ENCODE peak calls at places on chromosomes 3 and 15, in six cellular contexts. One of them, this sample, is unnamed.

GRCh38 chr3:16864610-16865313 is 20.0 kb upstream of the PLCL2 start:
- DNase-seq in endothelial cell of umbilical vein: peak; percentile 88
- DNase-seq in heart left ventricle: no peak
- DNase-seq in thyroid gland: no peak
- DNase-seq in breast epithelium: no peak
- DNase-seq in upper lobe of left lung: no peak
- DNase-seq in this sample: no peak

GRCh38 chr3:190579514-190580137 is 65.7 kb downstream of the IL1RAP start:
- DNase-seq in endothelial cell of umbilical vein: no peak
- DNase-seq in thyroid gland: no peak
- DNase-seq in breast epithelium: no peak
- DNase-seq in upper lobe of left lung: no peak
- DNase-seq in heart left ventricle: no peak
- DNase-seq in this sample: no peak

GRCh38 chr15:50302581-50302980 is 37.1 kb upstream of the HDC start:
- DNase-seq in upper lobe of left lung: no peak
- DNase-seq in heart left ventricle: no peak
- DNase-seq in breast epithelium: no peak
- DNase-seq in thyroid gland: no peak
- DNase-seq in endothelial cell of umbilical vein: no peak
- DNase-seq in this sample: no peak

GRCh38 chr3:32283304-32283703 is 44.8 kb downstream of the CMTM8 start:
- DNase-seq in breast epithelium: no peak
- DNase-seq in heart left ventricle: peak; percentile 65
- DNase-seq in endothelial cell of umbilical vein: no peak
- DNase-seq in upper lobe of left lung: no peak
- DNase-seq in thyroid gland: no peak
- DNase-seq in this sample: no peak

GRCh38 chr3:140206196-140207040 is 271.4 kb downstream of the CLSTN2 start:
- DNase-seq in endothelial cell of umbilical vein: no peak
- DNase-seq in thyroid gland: peak; percentile 12
- DNase-seq in breast epithelium: no peak
- DNase-seq in heart left ventricle: no peak
- DNase-seq in upper lobe of left lung: no peak
- DNase-seq in this sample: no peak

GRCh38 chr3:119510690-119511089 is 12.3 kb downstream of the TIMMDC1 start:
- DNase-seq in breast epithelium: no peak
- DNase-seq in heart left ventricle: no peak
- DNase-seq in upper lobe of left lung: no peak
- DNase-seq in endothelial cell of umbilical vein: no peak
- DNase-seq in thyroid gland: no peak
- DNase-seq in this sample: no peak

GRCh38 chr3:189721873-189722665 is 90.9 kb downstream of the TP63 start:
- DNase-seq in breast epithelium: no peak
- DNase-seq in heart left ventricle: no peak
- DNase-seq in upper lobe of left lung: no peak
- DNase-seq in endothelial cell of umbilical vein: no peak
- DNase-seq in thyroid gland: no peak
- DNase-seq in this sample: no peak

GRCh38 chr3:190101320-190102117 is 19.2 kb downstream of the P3H2 start:
- DNase-seq in upper lobe of left lung: no peak
- DNase-seq in endothelial cell of umbilical vein: peak; percentile 42
- DNase-seq in breast epithelium: no peak
- DNase-seq in heart left ventricle: no peak
- DNase-seq in thyroid gland: no peak
- DNase-seq in this sample: no peak

GRCh38 chr15:88882745-88883144 is 12.6 kb downstream of the HAPLN3 start:
- DNase-seq in thyroid gland: no peak
- DNase-seq in endothelial cell of umbilical vein: no peak
- DNase-seq in upper lobe of left lung: no peak
- DNase-seq in heart left ventricle: no peak
- DNase-seq in breast epithelium: no peak
- DNase-seq in this sample: no peak

GRCh38 chr3:118097226-118097625 is 937.4 kb downstream of the IGSF11 start:
- DNase-seq in upper lobe of left lung: no peak
- DNase-seq in thyroid gland: no peak
- DNase-seq in endothelial cell of umbilical vein: no peak
- DNase-seq in heart left ventricle: no peak
- DNase-seq in breast epithelium: no peak
- DNase-seq in this sample: no peak

GRCh38 chr3:168220609-168221008 is 124.9 kb upstream of the GOLIM4 start:
- DNase-seq in thyroid gland: no peak
- DNase-seq in breast epithelium: no peak
- DNase-seq in endothelial cell of umbilical vein: no peak
- DNase-seq in heart left ventricle: no peak
- DNase-seq in upper lobe of left lung: no peak
- DNase-seq in this sample: no peak

GRCh38 chr15:51267714-51268105 is 70.7 kb downstream of the CYP19A1 start:
- DNase-seq in heart left ventricle: no peak
- DNase-seq in thyroid gland: peak; percentile 12
- DNase-seq in endothelial cell of umbilical vein: no peak
- DNase-seq in breast epithelium: no peak
- DNase-seq in upper lobe of left lung: no peak
- DNase-seq in this sample: no peak

GRCh38 chr3:98095870-98096269 is 8.9 kb downstream of the OR5AC2 start:
- DNase-seq in upper lobe of left lung: no peak
- DNase-seq in heart left ventricle: no peak
- DNase-seq in breast epithelium: no peak
- DNase-seq in endothelial cell of umbilical vein: no peak
- DNase-seq in thyroid gland: no peak
- DNase-seq in this sample: no peak

GRCh38 chr3:87873136-87873535 is 185.7 kb downstream of the CGGBP1 start:
- DNase-seq in thyroid gland: no peak
- DNase-seq in heart left ventricle: no peak
- DNase-seq in upper lobe of left lung: no peak
- DNase-seq in breast epithelium: no peak
- DNase-seq in endothelial cell of umbilical vein: no peak
- DNase-seq in this sample: no peak

GRCh38 chr3:59300727-59301134 is 250.9 kb upstream of the CFAP20DC start:
- DNase-seq in thyroid gland: no peak
- DNase-seq in upper lobe of left lung: no peak
- DNase-seq in heart left ventricle: no peak
- DNase-seq in endothelial cell of umbilical vein: no peak
- DNase-seq in breast epithelium: no peak
- DNase-seq in this sample: no peak

GRCh38 chr3:129605593-129606521 is 619 bp downstream of the PLXND1 start:
- DNase-seq in upper lobe of left lung: peak; percentile 94
- DNase-seq in thyroid gland: peak; percentile 54
- DNase-seq in breast epithelium: no peak
- DNase-seq in heart left ventricle: peak; percentile 58
- DNase-seq in endothelial cell of umbilical vein: peak; percentile 67
- DNase-seq in this sample: no peak

GRCh38 chr15:68271854-68272471 is 5.6 kb upstream of the FEM1B start:
- DNase-seq in thyroid gland: peak; percentile 9
- DNase-seq in endothelial cell of umbilical vein: no peak
- DNase-seq in breast epithelium: peak; percentile 96
- DNase-seq in upper lobe of left lung: peak; percentile 32
- DNase-seq in heart left ventricle: no peak
- DNase-seq in this sample: peak; percentile 75
- TF ChIP-seq POLR2A in thyroid gland: no peak
- TF ChIP-seq POLR2A in endothelial cell of umbilical vein: no peak
- TF ChIP-seq POLR2A in breast epithelium: no peak
- TF ChIP-seq POLR2A in upper lobe of left lung: no peak
- TF ChIP-seq POLR2A in heart left ventricle: no peak
- TF ChIP-seq POLR2A in this sample: no peak

GRCh38 chr3:46168583-46168982 is 39.5 kb downstream of the CCR1 start:
- DNase-seq in breast epithelium: no peak
- DNase-seq in upper lobe of left lung: no peak
- DNase-seq in endothelial cell of umbilical vein: no peak
- DNase-seq in thyroid gland: no peak
- DNase-seq in heart left ventricle: no peak
- DNase-seq in this sample: no peak

GRCh38 chr3:46163551-46163981 is 44.5 kb downstream of the CCR1 start:
- DNase-seq in thyroid gland: peak; percentile 86
- DNase-seq in upper lobe of left lung: no peak
- DNase-seq in endothelial cell of umbilical vein: no peak
- DNase-seq in heart left ventricle: no peak
- DNase-seq in breast epithelium: no peak
- DNase-seq in this sample: no peak

DNA sequence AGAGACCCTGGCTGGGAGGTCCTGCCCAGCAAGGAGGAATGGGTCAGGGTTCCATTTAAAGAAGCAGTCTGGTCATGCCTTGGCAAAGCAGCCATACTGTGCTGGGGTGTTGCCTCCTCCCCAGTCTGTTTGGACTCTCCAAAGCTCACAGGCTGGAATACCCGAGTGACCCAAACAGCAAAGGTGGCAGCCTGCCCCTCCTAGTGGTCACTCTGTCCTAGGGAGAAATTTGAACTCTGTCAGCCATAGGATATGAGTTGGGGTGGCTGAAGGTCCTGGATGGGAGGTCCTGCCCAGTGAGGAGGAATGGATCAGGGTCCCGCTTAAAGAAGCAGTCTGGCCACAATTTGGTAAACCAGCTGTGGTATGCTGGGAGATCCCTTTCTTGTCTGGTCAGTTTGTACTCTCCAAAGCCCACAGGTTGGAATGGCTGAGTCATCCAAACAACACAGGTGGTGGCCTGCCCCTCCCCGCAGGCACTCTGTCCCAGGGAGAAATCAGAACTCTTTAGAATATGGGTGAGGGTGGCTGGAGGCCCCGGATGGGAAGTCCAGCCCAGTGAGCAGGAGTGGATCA is 45.0 kb downstream of the CCR1 start:
- DNase-seq in thyroid gland: no peak
- DNase-seq in endothelial cell of umbilical vein: no peak
- DNase-seq in upper lobe of left lung: no peak
- DNase-seq in breast epithelium: no peak
- DNase-seq in heart left ventricle: no peak
- DNase-seq in this sample: no peak
- TF ChIP-seq CTCF in thyroid gland: peak; percentile 18
- TF ChIP-seq CTCF in endothelial cell of umbilical vein: no peak
- TF ChIP-seq CTCF in upper lobe of left lung: peak; percentile 23
- TF ChIP-seq CTCF in breast epithelium: no peak
- TF ChIP-seq CTCF in heart left ventricle: no peak
- TF ChIP-seq CTCF in this sample: no peak

GRCh38 chr15:31352283-31352880 is 25.7 kb downstream of the KLF13 start:
- DNase-seq in endothelial cell of umbilical vein: no peak
- DNase-seq in heart left ventricle: peak; percentile 84
- DNase-seq in upper lobe of left lung: no peak
- DNase-seq in breast epithelium: no peak
- DNase-seq in thyroid gland: peak; percentile 81
- DNase-seq in this sample: no peak

GRCh38 chr15:31350771-31351170 is 24.1 kb downstream of the KLF13 start:
- DNase-seq in heart left ventricle: no peak
- DNase-seq in upper lobe of left lung: no peak
- DNase-seq in breast epithelium: no peak
- DNase-seq in endothelial cell of umbilical vein: no peak
- DNase-seq in thyroid gland: peak; percentile 20
- DNase-seq in this sample: no peak

GRCh38 chr15:31353931-31354330 is 27.3 kb downstream of the KLF13 start:
- DNase-seq in thyroid gland: peak; percentile 57
- DNase-seq in breast epithelium: no peak
- DNase-seq in endothelial cell of umbilical vein: no peak
- DNase-seq in upper lobe of left lung: no peak
- DNase-seq in heart left ventricle: peak; percentile 74
- DNase-seq in this sample: no peak

GRCh38 chr15:31349233-31350141 is 22.9 kb downstream of the KLF13 start:
- DNase-seq in breast epithelium: no peak
- DNase-seq in heart left ventricle: no peak
- DNase-seq in thyroid gland: peak; percentile 49
- DNase-seq in endothelial cell of umbilical vein: no peak
- DNase-seq in upper lobe of left lung: no peak
- DNase-seq in this sample: peak; percentile 42

DNA sequence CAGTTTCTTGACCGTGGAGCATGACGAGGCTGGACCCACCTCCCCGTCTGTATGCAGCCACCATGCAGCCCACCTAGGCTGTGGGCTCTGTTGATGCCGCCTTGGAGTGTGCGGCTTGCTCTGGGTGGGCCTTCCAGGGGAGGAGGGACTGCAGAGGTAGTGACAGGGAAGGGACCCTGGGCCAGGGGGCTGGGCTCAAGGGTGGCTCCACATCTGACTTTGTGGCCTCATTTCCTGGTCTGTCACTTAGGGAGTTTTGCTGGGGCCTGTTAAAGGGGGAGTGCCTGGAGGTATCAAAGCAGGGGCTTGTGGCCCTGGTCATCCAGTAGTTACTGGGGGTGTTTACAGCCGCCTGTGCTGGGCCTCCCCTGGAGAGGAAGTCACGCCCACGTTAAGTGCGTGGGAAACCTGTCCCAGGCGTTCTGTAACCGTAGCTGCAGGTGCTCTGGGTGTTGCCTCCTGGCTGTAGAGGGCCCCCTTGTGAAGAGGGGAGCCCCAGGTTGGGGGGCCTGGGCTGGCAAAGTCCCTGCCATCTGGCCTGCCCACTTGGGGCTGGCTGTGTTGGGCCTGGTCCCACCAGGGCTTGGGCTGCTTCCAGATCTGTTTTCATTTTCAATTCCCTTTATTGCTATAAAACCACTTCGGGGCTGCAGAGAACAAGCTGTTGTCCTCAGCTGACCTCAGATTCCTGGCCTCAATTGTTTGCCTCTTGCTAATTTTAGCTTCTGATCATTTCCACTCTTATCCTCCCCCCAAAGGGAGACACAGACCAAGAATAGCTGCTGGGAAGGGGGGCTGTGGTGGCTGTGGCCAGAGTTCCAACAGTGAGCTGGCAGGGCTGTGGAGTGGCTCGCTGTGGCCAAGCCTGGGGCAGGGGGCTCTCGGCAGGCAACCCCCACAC is 26.5 kb downstream of the KLF13 start:
- DNase-seq in thyroid gland: peak; percentile 92
- DNase-seq in heart left ventricle: peak; percentile 88
- DNase-seq in upper lobe of left lung: no peak
- DNase-seq in endothelial cell of umbilical vein: peak; percentile 90
- DNase-seq in breast epithelium: no peak
- DNase-seq in this sample: no peak
- H3K4me3 ChIP-seq in thyroid gland: no peak overlapping the region
- H3K4me3 ChIP-seq in heart left ventricle: peak overlapping the region; percentile 35
- H3K4me3 ChIP-seq in upper lobe of left lung: peak overlapping the region; percentile 17
- H3K4me3 ChIP-seq in endothelial cell of umbilical vein: no peak overlapping the region
- H3K4me3 ChIP-seq in breast epithelium: no peak overlapping the region
- H3K4me3 ChIP-seq in this sample: no peak overlapping the region

GRCh38 chr3:48635222-48636021 is at the start of gene SLC26A6:
- DNase-seq in heart left ventricle: peak; percentile 97
- DNase-seq in thyroid gland: peak; percentile 96
- DNase-seq in breast epithelium: peak; percentile 94
- DNase-seq in endothelial cell of umbilical vein: peak; percentile 98
- DNase-seq in upper lobe of left lung: peak; percentile 100
- DNase-seq in this sample: peak; percentile 94
- TF ChIP-seq POLR2A in heart left ventricle: peak; percentile 62
- TF ChIP-seq POLR2A in thyroid gland: peak; percentile 70
- TF ChIP-seq POLR2A in breast epithelium: no peak
- TF ChIP-seq POLR2A in endothelial cell of umbilical vein: peak; percentile 73
- TF ChIP-seq POLR2A in upper lobe of left lung: no peak
- TF ChIP-seq POLR2A in this sample: no peak

GRCh38 chr3:154684440-154684839 is 254.4 kb upstream of the GPR149 start:
- DNase-seq in upper lobe of left lung: no peak
- DNase-seq in breast epithelium: no peak
- DNase-seq in endothelial cell of umbilical vein: no peak
- DNase-seq in thyroid gland: no peak
- DNase-seq in heart left ventricle: no peak
- DNase-seq in this sample: no peak

GRCh38 chr3:154678271-154678670 is 248.3 kb upstream of the GPR149 start:
- DNase-seq in thyroid gland: no peak
- DNase-seq in endothelial cell of umbilical vein: no peak
- DNase-seq in breast epithelium: no peak
- DNase-seq in heart left ventricle: no peak
- DNase-seq in upper lobe of left lung: no peak
- DNase-seq in this sample: no peak

GRCh38 chr3:154684021-154684420 is 254.0 kb upstream of the GPR149 start:
- DNase-seq in endothelial cell of umbilical vein: no peak
- DNase-seq in upper lobe of left lung: no peak
- DNase-seq in heart left ventricle: no peak
- DNase-seq in thyroid gland: no peak
- DNase-seq in breast epithelium: no peak
- DNase-seq in this sample: no peak
- TF ChIP-seq CTCF in endothelial cell of umbilical vein: no peak
- TF ChIP-seq CTCF in upper lobe of left lung: no peak
- TF ChIP-seq CTCF in heart left ventricle: no peak
- TF ChIP-seq CTCF in thyroid gland: no peak
- TF ChIP-seq CTCF in breast epithelium: no peak
- TF ChIP-seq CTCF in this sample: no peak

This sample was measured in lower leg skin.